ENCODE peak calls at places on chromosomes 7 and 10, in seven cellular contexts. A is fibroblast of mammary gland; E is brain microvascular endothelial cell; S is fibroblast of villous mesenchyme; C is sigmoid colon; T is CD4-positive, CD25-positive, alpha-beta regulatory T cell; Y is CD8-positive, alpha-beta memory T cell. M is an unnamed sample.
A peak's percentile ranks its signal among the peaks of the same experiment; 100 is the strongest.

GRCh38 chr10:32253300-32253699 is 93.7 kb downstream of the EPC1 start:
- DNase-seq in A (peak; percentile 22), E (peak; percentile 19), S (peak; percentile 30), C (no peak), T (no peak), Y (no peak), M (no peak)

GRCh38 chr7:23373151-23374004 is 74.2 kb downstream of the MALSU1 start:
- DNase-seq in A (peak; percentile 66), E (no peak), S (no peak), C (no peak), T (peak; percentile 15), Y (no peak), M (peak; percentile 47)

GRCh38 chr7:2818653-2819052 is 25.5 kb downstream of the GNA12 start:
- DNase-seq in A (no peak), E (no peak), S (no peak), C (no peak), T (no peak), Y (no peak), M (no peak)

GRCh38 chr7:133434246-133434865 is 181.5 kb downstream of the EXOC4 start:
- DNase-seq in A (peak; percentile 47), E (no peak), S (peak; percentile 49), C (no peak), T (peak; percentile 38), Y (no peak), M (peak; percentile 68)

GRCh38 chr10:93722550-93722949 is 20.2 kb upstream of the FRA10AC1 start:
- DNase-seq in A (no peak), E (no peak), S (no peak), C (no peak), T (no peak), Y (no peak), M (no peak)

GRCh38 chr7:105493928-105494325 is 28.1 kb downstream of the PUS7 start:
- DNase-seq in A (peak; percentile 14), E (peak; percentile 83), S (peak; percentile 90), C (no peak), T (no peak), Y (no peak), M (peak; percentile 30)

GRCh38 chr10:27716521-27716920 is 29.1 kb downstream of the MKX start:
- DNase-seq in A (peak; percentile 22), E (no peak), S (no peak), C (no peak), T (no peak), Y (no peak), M (no peak)

GRCh38 chr10:79221110-79222051 is 125.9 kb upstream of the PPIF start:
- DNase-seq in A (peak; percentile 91), E (peak; percentile 59), S (peak; percentile 74), C (peak; percentile 95), T (no peak), Y (no peak), M (peak; percentile 94)

GRCh38 chr7:17986826-17987225 is 40.8 kb downstream of the PRPS1L1 start:
- DNase-seq in A (peak; percentile 79), E (peak; percentile 60), S (peak; percentile 90), C (no peak), T (no peak), Y (no peak), M (peak; percentile 86)

GRCh38 chr10:13706604-13707003 is 119.8 kb downstream of the PRPF18 start:
- DNase-seq in A (no peak), E (no peak), S (peak; percentile 25), C (no peak), T (no peak), Y (no peak), M (no peak)

GRCh38 chr10:120503695-120504094 is 46.7 kb downstream of the PLPP4 start:
- DNase-seq in A (no peak), E (no peak), S (peak; percentile 5), C (no peak), T (no peak), Y (no peak), M (no peak)

GRCh38 chr10:72087392-72087968 is 871 bp downstream of the SPOCK2 start:
- DNase-seq in A (no peak), E (no peak), S (no peak), C (no peak), T (peak; percentile 57), Y (no peak), M (no peak)

GRCh38 chr10:17963431-17963830 is 11.7 kb downstream of the SLC39A12 start:
- DNase-seq in A (no peak), E (no peak), S (no peak), C (no peak), T (no peak), Y (no peak), M (no peak)

GRCh38 chr10:72344932-72345331 is 9.8 kb downstream of the DNAJB12 start:
- DNase-seq in A (no peak), E (no peak), S (no peak), C (no peak), T (no peak), Y (no peak), M (no peak)

GRCh38 chr7:120842131-120842621 is 15.8 kb downstream of the TSPAN12 start:
- DNase-seq in A (no peak), E (no peak), S (no peak), C (no peak), T (no peak), Y (no peak), M (no peak)

GRCh38 chr10:24947304-24948097 is 4.9 kb downstream of the PRTFDC1 start:
- DNase-seq in A (peak; percentile 82), E (peak; percentile 32), S (peak; percentile 45), C (no peak), T (no peak), Y (no peak), M (peak; percentile 66)

GRCh38 chr7:13420711-13421110 is 568.8 kb downstream of the ETV1 start:
- DNase-seq in A (no peak), E (no peak), S (no peak), C (no peak), T (no peak), Y (no peak), M (no peak)
- H3K4me3 ChIP-seq in A (no peak overlapping the region), E (no peak overlapping the region), S (no peak overlapping the region), C (no peak overlapping the region), T (no peak overlapping the region), Y (no peak overlapping the region), M (no peak overlapping the region)

GRCh38 chr7:26195867-26196266 is 4.7 kb downstream of the HNRNPA2B1 start:
- DNase-seq in A (no peak), E (no peak), S (no peak), C (no peak), T (no peak), Y (no peak), M (no peak)
- H3K4me3 ChIP-seq in A (peak overlapping the region; percentile 2), E (no peak overlapping the region), S (peak overlapping the region; percentile 97), C (no peak overlapping the region), T (peak overlapping the region; percentile 100), Y (peak overlapping the region; percentile 33), M (no peak overlapping the region)

GRCh38 chr10:113865896-113866295 is 11.4 kb downstream of the NHLRC2 start:
- DNase-seq in A (no peak), E (no peak), S (no peak), C (no peak), T (no peak), Y (no peak), M (no peak)
- H3K4me3 ChIP-seq in A (no peak overlapping the region), E (no peak overlapping the region), S (no peak overlapping the region), C (no peak overlapping the region), T (no peak overlapping the region), Y (no peak overlapping the region), M (no peak overlapping the region)

DNA sequence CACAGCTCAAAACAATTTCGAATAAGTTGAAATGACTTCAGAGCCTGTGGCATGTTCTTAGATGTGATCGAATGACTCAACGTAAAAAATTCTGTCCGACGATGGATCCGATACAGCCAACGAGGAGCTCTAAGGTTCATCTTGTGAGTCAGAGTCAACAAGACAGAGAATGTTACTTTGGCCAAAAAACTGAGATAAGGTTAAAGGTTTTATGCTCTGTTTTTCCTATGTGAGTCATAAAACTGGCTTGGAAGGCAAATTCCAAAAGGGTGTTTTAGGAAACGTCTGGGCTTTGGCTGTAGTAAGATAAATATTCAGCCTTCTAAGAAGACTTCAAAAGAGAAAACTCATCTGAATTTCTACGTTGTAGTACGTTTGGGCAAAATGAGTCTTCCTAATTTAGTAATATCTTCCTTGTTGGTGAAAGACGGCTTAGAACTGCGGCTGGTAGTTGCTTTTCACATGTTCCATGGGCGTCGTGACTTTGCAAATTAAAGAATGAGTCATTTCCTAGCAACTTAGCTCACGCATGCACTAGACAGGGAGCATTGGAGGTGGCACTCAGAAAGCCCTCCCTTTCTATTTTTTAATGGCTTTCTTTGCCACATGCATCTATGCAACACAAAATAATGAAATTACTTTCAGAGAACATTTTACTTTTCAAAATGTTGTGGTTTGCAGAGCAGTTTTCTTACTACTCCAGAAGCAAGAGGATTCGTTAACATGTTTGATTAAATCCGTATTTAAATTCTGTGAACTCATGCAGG is 28.2 kb downstream of the PFKP start:
- DNase-seq in A (peak; percentile 100), E (peak; percentile 99), S (peak; percentile 99), C (peak; percentile 80), T (peak; percentile 26), Y (peak; percentile 15), M (peak; percentile 99)
- H3K4me3 ChIP-seq in A (peak overlapping the region; percentile 17), E (no peak overlapping the region), S (peak overlapping the region; percentile 34), C (peak overlapping the region; percentile 5), T (peak overlapping the region; percentile 75), Y (no peak overlapping the region), M (peak overlapping the region; percentile 27)